ENCODE peak calls at places on chromosomes 4 and X, in four cellular contexts. V is A549, I is HepG2, S is GM12878. R is an unnamed sample.

GRCh38 chrX:70421618-70422017 is 1.5 kb upstream of the GDPD2 start:
- DNase-seq in V (no peak), I (no peak), S (no peak), R (no peak)

GRCh38 chr4:53775381-53775780 is 184.1 kb upstream of the LNX1 start:
- DNase-seq in V (no peak), I (no peak), S (no peak), R (no peak)

GRCh38 chrX:68402094-68402493 is 31.2 kb downstream of the OPHN1 start:
- DNase-seq in V (no peak), I (no peak), S (no peak), R (no peak)

GRCh38 chr4:87009095-87009648 is 74.4 kb downstream of the AFF1 start:
- DNase-seq in V (no peak), I (no peak), S (no peak), R (no peak)

GRCh38 chr4:187128226-187128625 is 404.6 kb upstream of the FAT1 start:
- DNase-seq in V (no peak), I (no peak), S (no peak), R (no peak)

GRCh38 chr4:75907956-75908355 is 5.7 kb upstream of the PPEF2 start:
- DNase-seq in V (no peak), I (no peak), S (no peak), R (no peak)

GRCh38 chr4:140793291-140793690 is 37.1 kb upstream of the TBC1D9 start:
- DNase-seq in V (no peak), I (no peak), S (no peak), R (no peak)

GRCh38 chrX:47619486-47620302 is at the start of gene SYN1:
- DNase-seq in V (peak; percentile 64), I (peak; percentile 18), S (no peak), R (peak; percentile 87)

GRCh38 chrX:17654116-17654515 is 83.2 kb upstream of the SCML1 start:
- DNase-seq in V (no peak), I (no peak), S (no peak), R (no peak)

GRCh38 chr4:73662709-73663546 is 42.7 kb upstream of the RASSF6 start:
- DNase-seq in V (peak; percentile 19), I (no peak), S (no peak), R (no peak)

GRCh38 chr4:83889802-83890201 is 353.9 kb downstream of the GPAT3 start:
- DNase-seq in V (peak; percentile 2), I (no peak), S (no peak), R (no peak)

GRCh38 chr4:26410385-26411293 is 79.6 kb downstream of the CCKAR start:
- DNase-seq in V (peak; percentile 8), I (peak; percentile 44), S (peak; percentile 44), R (no peak)

GRCh38 chrX:77597090-77597489 is 149.9 kb downstream of the FGF16 start:
- DNase-seq in V (peak; percentile 15), I (no peak), S (no peak), R (no peak)

GRCh38 chr4:7781361-7781760 is 158.3 kb downstream of the AFAP1 start:
- DNase-seq in V (no peak), I (no peak), S (no peak), R (no peak)

GRCh38 chrX:133475521-133475920 is 60.2 kb upstream of the GPC4 start:
- DNase-seq in V (no peak), I (no peak), S (no peak), R (no peak)

GRCh38 chr4:89439533-89439932 is 131.9 kb upstream of the GPRIN3 start:
- DNase-seq in V (no peak), I (no peak), S (no peak), R (no peak)

GRCh38 chr4:138645289-138645688 is 370.3 kb upstream of the NOCT start:
- DNase-seq in V (no peak), I (no peak), S (no peak), R (no peak)

GRCh38 chrX:2673611-2674010 is 17.5 kb upstream of the CD99 start:
- DNase-seq in V (no peak), I (no peak), S (no peak), R (no peak)

GRCh38 chr4:165151734-165152133 is 39.1 kb upstream of the TMEM192 start:
- DNase-seq in V (no peak), I (no peak), S (no peak), R (no peak)

GRCh38 chrX:54479471-54480122 is 16.4 kb downstream of the FGD1 start:
- DNase-seq in V (no peak), I (no peak), S (no peak), R (peak; percentile 53)

GRCh38 chr4:56055027-56055976 is 106.6 kb downstream of the CEP135 start:
- DNase-seq in V (no peak), I (no peak), S (no peak), R (no peak)

GRCh38 chr4:53563824-53564223 is 27.5 kb downstream of the LNX1 start:
- DNase-seq in V (no peak), I (no peak), S (peak; percentile 24), R (no peak)

GRCh38 chr4:20773144-20773997 is 73.1 kb downstream of the PACRGL start:
- DNase-seq in V (peak; percentile 8), I (peak; percentile 40), S (no peak), R (peak; percentile 49)

GRCh38 chr4:61320154-61320553 is 120.0 kb downstream of the ADGRL3 start:
- DNase-seq in V (no peak), I (no peak), S (no peak), R (no peak)

GRCh38 chr4:137892134-137892533 is 350.0 kb downstream of the SLC7A11 start:
- DNase-seq in V (no peak), I (no peak), S (no peak), R (no peak)

GRCh38 chr4:128590773-128591172 is 218.7 kb upstream of the JADE1 start:
- DNase-seq in V (no peak), I (no peak), S (no peak), R (peak; percentile 32)

GRCh38 chrX:43970528-43970927 is 2.7 kb downstream of the NDP start:
- DNase-seq in V (no peak), I (no peak), S (no peak), R (no peak)

GRCh38 chrX:155027509-155028066 is 944 bp downstream of the FUNDC2 start:
- DNase-seq in V (no peak), I (peak; percentile 11), S (no peak), R (no peak)

GRCh38 chr4:124105212-124105611 is 607.3 kb downstream of the ANKRD50 start:
- DNase-seq in V (no peak), I (no peak), S (no peak), R (no peak)

GRCh38 chrX:26922278-26922677 is 540.9 kb downstream of the PPP4R3C start:
- DNase-seq in V (no peak), I (no peak), S (no peak), R (no peak)

GRCh38 chrX:115324194-115324593 is 34.7 kb downstream of the LUZP4 start:
- DNase-seq in V (no peak), I (no peak), S (no peak), R (no peak)

GRCh38 chr4:141215972-141216761 is 4.5 kb upstream of the ZNF330 start:
- DNase-seq in V (no peak), I (no peak), S (no peak), R (no peak)

GRCh38 chr4:98519268-98519993 is 139.0 kb downstream of the TSPAN5 start:
- DNase-seq in V (no peak), I (peak; percentile 61), S (no peak), R (no peak)

GRCh38 chr4:4569036-4569435 is 27.2 kb upstream of the STX18 start:
- DNase-seq in V (no peak), I (no peak), S (no peak), R (no peak)

GRCh38 chr4:163665521-163666334 is 171.2 kb downstream of the TMA16 start:
- DNase-seq in V (no peak), I (no peak), S (no peak), R (no peak)

GRCh38 chrX:96438803-96439202 is 245.8 kb upstream of the DIAPH2 start:
- DNase-seq in V (no peak), I (no peak), S (no peak), R (no peak)

GRCh38 chr4:82905205-82905604 is 4.7 kb downstream of the THAP9 start:
- DNase-seq in V (no peak), I (no peak), S (peak; percentile 77), R (no peak)

GRCh38 chrX:67693928-67694327 is 150.1 kb downstream of the AR start:
- DNase-seq in V (no peak), I (no peak), S (no peak), R (no peak)

GRCh38 chr4:133151681-133152329 is 2.7 kb downstream of the PCDH10 start:
- DNase-seq in V (no peak), I (no peak), S (no peak), R (peak; percentile 76)

GRCh38 chrX:19964017-19964710 is 26.7 kb downstream of the BCLAF3 start:
- DNase-seq in V (no peak), I (no peak), S (no peak), R (no peak)
- TF ChIP-seq KDM1A in V (no peak), I (no peak), S (no peak), R (no peak)

DNA sequence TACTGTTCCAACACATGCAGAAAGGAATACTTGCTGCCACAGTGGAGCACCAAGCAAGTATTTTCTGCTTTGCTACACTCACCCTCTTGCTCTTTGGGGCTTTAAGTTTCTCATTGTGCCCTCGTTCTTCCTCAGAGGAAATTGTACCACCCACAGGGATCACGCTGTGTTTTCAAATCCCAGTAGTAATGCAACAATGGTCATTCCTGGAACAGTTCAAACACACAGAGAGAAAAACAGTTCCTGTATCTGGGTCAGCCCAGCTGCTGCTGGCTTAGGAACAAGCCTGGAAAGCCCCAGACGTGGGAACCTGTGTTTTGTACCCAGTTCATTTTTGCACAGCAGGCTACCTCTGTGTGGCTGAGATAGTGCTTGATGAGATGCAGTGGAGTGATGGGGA is 907.8 kb downstream of the STPG2 start:
- DNase-seq in V (no peak), I (no peak), S (no peak), R (no peak)
- TF ChIP-seq KDM1A in V (no peak), I (no peak), S (no peak), R (no peak)

DNA sequence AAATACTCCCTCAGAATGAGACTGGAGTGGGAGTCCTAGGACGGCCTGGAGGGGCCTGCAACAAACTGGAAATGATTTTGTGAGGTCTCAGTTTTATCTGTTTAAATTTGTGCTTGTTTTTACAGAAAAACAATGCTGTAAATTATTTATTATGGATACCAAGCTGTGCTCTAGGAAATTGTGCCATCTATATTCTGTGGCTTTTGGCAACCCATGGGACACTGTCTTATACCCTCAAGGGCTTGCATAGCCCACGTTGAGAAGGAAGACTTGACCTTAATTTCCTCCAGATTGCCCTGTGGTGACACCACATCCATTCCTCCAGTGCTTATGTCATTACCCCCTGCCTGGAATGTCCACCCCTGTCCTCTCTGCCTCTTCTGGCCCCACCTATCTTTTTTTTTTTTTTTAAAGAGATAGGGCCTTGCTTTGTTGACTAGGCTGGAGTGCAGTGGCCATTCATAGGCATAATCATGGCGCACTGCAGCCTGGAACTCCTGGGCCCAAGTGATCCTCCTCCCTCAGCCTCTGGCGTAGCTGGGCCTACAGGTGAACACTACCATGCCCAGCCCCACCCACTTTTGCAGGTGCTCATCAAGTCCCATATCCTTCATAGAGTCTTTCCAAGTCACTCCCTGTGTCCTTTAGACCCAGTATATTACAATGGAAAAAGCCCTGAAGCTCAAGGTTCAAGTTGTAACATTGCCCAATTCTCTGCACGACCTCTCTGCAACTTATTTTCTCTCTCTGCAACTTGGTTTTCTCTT is 77.4 kb downstream of the HPRT1 start:
- DNase-seq in V (peak; percentile 71), I (peak; percentile 7), S (no peak), R (no peak)
- TF ChIP-seq KDM1A in V (no peak), I (no peak), S (no peak), R (no peak)

DNA sequence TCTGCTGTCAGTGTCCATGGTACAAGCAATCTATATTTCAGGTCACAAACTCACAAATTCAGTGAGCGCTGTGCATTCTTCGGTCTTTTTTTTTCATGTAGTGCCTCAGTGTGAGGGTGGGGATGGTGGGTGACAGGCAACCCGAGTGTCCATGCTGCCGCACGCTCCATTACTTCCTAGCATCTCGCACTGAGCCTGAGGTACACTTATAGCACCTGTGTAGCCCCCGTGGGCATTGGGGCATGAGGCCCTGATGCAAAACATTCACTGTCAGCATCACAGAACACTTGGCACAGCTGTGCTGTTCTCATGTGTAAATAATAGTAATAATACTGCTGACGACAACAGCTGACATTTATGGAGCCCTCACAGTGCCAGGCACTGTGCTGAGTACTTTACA is 31.6 kb downstream of the EVC2 start:
- DNase-seq in V (no peak), I (no peak), S (no peak), R (no peak)
- TF ChIP-seq KDM1A in V (no peak), I (no peak), S (no peak), R (no peak)

R was measured in H1.